ENCODE peak calls at places on chromosomes 5 and 9, in nine cellular contexts. C, A, I, E, U, N, Y, P and L are unnamed samples.

GRCh38 chr9:137050570-137050969 is 3.3 kb downstream of the ENTPD2 start:
- DNase-seq in C (no peak), A (no peak), I (no peak), E (no peak), U (no peak), N (no peak), Y (no peak), P (no peak), L (no peak)

GRCh38 chr5:137370511-137371071 is 128.5 kb downstream of the SPOCK1 start:
- DNase-seq in C (no peak), A (peak), I (peak), E (no peak), U (no peak), N (no peak), Y (no peak), P (no peak), L (no peak)

GRCh38 chr5:89156226-89156625 is 273.2 kb upstream of the MEF2C start:
- DNase-seq in C (no peak), A (no peak), I (no peak), E (no peak), U (no peak), N (no peak), Y (no peak), P (no peak), L (no peak)

GRCh38 chr5:143570989-143571388 is 167.5 kb upstream of the NR3C1 start:
- DNase-seq in C (no peak), A (no peak), I (no peak), E (no peak), U (no peak), N (no peak), Y (no peak), P (no peak), L (no peak)

GRCh38 chr5:14894748-14895147 is 23.2 kb upstream of the ANKH start:
- DNase-seq in C (no peak), A (no peak), I (no peak), E (no peak), U (no peak), N (no peak), Y (no peak), P (no peak), L (no peak)

GRCh38 chr5:135263022-135263668 is 135.9 kb downstream of the MACROH2A1 start:
- DNase-seq in C (no peak), A (no peak), I (no peak), E (no peak), U (no peak), N (no peak), Y (no peak), P (no peak), L (no peak)

GRCh38 chr5:90866333-90866732 is 307.7 kb downstream of the ADGRV1 start:
- DNase-seq in C (peak), A (peak), I (peak), E (peak), U (peak), N (no peak), Y (no peak), P (peak), L (no peak)

GRCh38 chr9:119961774-119962408 is 592.7 kb upstream of the BRINP1 start:
- DNase-seq in C (peak), A (peak), I (peak), E (peak), U (peak), N (no peak), Y (peak), P (peak), L (no peak)

GRCh38 chr9:128339761-128340690 is at the start of gene SLC27A4:
- DNase-seq in C (peak), A (peak), I (peak), E (peak), U (peak), N (peak), Y (peak), P (peak), L (peak)

GRCh38 chr9:15927131-15927530 is 374.3 kb downstream of the CCDC171 start:
- DNase-seq in C (no peak), A (peak), I (no peak), E (no peak), U (no peak), N (no peak), Y (no peak), P (no peak), L (peak)

DNA sequence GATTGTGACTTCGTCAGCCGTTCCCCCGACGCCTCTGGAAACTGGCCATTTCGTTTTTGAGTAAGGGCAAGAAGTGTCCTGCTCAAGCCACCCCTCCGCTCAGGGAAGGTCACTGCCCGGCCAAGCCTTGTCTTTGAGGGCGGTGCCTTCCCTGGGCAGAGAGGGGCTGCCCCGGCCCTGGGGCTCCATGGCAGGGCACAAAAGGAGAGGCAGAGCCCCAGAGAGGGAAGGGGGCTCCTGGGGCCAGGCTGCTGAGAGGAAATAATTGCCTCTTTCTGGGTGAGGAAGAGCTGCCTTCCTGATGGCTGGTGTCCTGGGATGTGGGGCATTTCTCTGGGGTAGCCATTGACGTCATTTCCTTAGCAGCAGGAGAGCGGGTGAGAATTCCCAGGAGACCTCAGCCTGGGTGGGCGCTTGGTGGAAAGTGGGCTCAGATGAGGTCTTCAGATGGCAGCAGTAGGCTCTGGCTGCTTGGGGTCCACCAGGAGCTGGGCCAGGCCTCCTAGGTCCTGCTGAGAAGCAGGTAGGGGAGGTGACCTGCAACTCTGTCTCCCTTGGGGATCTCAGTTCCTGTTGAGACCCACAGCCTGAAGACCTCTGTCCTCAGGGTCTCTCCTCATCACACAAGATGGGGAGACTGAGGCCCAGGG is 31.6 kb downstream of the FAM163B start:
- DNase-seq in C (no peak), A (no peak), I (no peak), E (no peak), U (no peak), N (no peak), Y (no peak), P (no peak), L (no peak)
- TF ChIP-seq CTCF in C (no peak), A (no peak), I (no peak), E (no peak), U (no peak), N (no peak), Y (no peak), P (no peak), L (no peak)

GRCh38 chr5:5705010-5705409 is 282.5 kb downstream of the ICE1 start:
- DNase-seq in C (no peak), A (no peak), I (peak), E (no peak), U (no peak), N (no peak), Y (no peak), P (no peak), L (no peak)

GRCh38 chr5:5702934-5703333 is 280.5 kb downstream of the ICE1 start:
- DNase-seq in C (no peak), A (no peak), I (no peak), E (no peak), U (no peak), N (no peak), Y (no peak), P (no peak), L (no peak)

GRCh38 chr5:5704352-5704751 is 281.9 kb downstream of the ICE1 start:
- DNase-seq in C (no peak), A (no peak), I (no peak), E (no peak), U (no peak), N (no peak), Y (no peak), P (no peak), L (no peak)

GRCh38 chr5:5699062-5699461 is 276.6 kb downstream of the ICE1 start:
- DNase-seq in C (no peak), A (no peak), I (no peak), E (no peak), U (no peak), N (no peak), Y (no peak), P (peak), L (no peak)

DNA sequence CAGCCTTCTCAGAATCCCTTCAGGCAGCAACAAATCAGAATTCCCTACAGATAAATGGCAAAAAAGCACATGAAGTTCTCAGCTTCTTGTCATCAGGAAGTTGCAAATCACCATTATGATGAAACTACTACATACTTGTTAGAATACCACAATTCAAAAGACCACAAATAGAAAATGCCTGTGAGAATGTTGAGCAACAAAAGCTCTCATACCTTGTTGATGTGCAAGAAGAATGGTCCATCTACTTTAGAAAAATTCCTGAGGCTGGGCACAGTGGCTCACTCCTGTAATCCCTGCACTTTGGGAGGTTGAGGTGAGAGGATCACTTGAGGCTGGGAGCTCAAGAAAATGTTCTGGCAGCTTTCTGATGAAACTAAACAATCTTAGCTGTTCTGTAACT is 278.1 kb downstream of the ICE1 start:
- DNase-seq in C (no peak), A (no peak), I (no peak), E (no peak), U (no peak), N (no peak), Y (no peak), P (no peak), L (no peak)
- TF ChIP-seq CTCF in C (no peak), A (no peak), I (no peak), E (no peak), U (no peak), N (no peak), Y (no peak), P (no peak), L (no peak)

DNA sequence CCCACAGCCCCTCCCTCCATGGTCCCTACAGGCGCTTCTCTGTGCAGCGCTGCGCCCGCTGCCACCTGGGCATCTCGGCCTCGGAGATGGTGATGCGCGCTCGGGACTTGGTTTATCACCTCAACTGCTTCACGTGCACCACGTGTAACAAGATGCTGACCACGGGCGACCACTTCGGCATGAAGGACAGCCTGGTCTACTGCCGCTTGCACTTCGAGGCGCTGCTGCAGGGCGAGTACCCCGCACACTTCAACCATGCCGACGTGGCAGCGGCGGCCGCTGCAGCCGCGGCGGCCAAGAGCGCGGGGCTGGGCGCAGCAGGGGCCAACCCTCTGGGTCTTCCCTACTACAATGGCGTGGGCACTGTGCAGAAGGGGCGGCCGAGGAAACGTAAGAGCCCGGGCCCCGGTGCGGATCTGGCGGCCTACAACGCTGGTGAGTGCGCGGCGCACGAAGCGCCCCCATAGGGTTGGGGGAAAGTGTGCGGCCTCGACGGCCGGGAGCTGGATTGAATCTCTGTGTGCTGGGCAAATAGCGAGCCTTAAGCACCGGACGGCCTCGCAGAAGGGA is 3.6 kb downstream of the LHX2 start:
- DNase-seq in C (no peak), A (no peak), I (no peak), E (no peak), U (no peak), N (no peak), Y (no peak), P (no peak), L (no peak)
- TF ChIP-seq CTCF in C (no peak), A (no peak), I (no peak), E (no peak), U (no peak), N (no peak), Y (no peak), P (no peak), L (no peak)

GRCh38 chr5:127293373-127293772 is 2.8 kb downstream of the MEGF10 start:
- DNase-seq in C (no peak), A (no peak), I (no peak), E (no peak), U (no peak), N (no peak), Y (no peak), P (no peak), L (no peak)

GRCh38 chr5:127288676-127289075 is 1.9 kb upstream of the MEGF10 start:
- DNase-seq in C (no peak), A (no peak), I (no peak), E (no peak), U (no peak), N (no peak), Y (no peak), P (no peak), L (no peak)

GRCh38 chr5:127292030-127292735 is 1.6 kb downstream of the MEGF10 start:
- DNase-seq in C (no peak), A (no peak), I (no peak), E (no peak), U (no peak), N (no peak), Y (no peak), P (no peak), L (no peak)

GRCh38 chr5:127290946-127291763 is 559 bp downstream of the MEGF10 start:
- DNase-seq in C (no peak), A (no peak), I (no peak), E (no peak), U (no peak), N (no peak), Y (no peak), P (no peak), L (no peak)

GRCh38 chr5:127290019-127290945 is at the start of gene MEGF10:
- DNase-seq in C (no peak), A (peak), I (peak), E (peak), U (peak), N (no peak), Y (peak), P (peak), L (peak)
- TF ChIP-seq CTCF in C (peak), A (peak), I (peak), E (peak), U (peak), N (peak), Y (peak), P (peak), L (peak)

DNA sequence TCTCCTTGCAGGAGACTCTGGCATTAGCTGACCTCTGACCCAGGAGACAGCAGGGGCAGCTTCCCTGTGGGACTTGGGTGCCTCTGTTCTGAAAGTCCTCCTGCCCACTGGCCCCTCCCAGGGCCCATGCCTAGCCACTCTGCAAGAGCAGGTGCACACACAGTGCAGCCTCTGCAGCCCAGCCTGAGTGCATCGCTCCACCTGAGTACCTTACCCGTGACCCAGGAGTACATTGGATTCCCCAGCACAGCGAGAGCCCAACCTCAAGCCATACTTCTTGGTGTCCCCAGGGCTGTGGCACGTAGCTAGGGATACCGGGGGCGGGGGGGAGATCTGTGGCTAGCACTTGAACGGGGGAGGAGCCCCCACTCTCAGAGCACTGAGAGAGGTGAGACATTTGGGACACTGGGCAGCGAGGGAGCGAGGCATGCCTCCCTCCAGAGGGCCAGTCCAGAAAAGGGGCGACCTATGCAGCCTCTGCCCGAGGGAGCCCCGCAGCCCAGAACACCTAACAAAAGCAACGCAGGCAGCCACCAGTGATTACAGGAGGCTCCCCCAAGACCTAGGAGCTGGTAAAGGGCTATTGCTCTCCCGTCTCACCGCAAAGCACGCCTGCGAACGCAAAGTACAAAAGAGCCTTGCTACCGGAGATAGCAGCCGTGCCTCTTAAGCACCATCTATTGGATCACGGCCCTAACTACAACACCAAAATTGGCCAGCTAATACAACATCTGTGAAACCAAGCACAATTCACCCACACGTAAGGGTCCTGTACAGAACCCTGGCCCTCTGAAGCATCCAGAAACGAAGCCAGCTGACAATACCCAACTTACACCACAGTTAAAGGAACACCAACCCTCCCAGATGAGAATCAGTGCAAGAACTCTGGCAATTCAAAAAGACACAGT is 826 bp upstream of the PRDM9 start:
- DNase-seq in C (no peak), A (peak), I (peak), E (no peak), U (no peak), N (no peak), Y (no peak), P (peak), L (no peak)
- TF ChIP-seq CTCF in C (no peak), A (no peak), I (peak), E (no peak), U (no peak), N (no peak), Y (no peak), P (peak), L (no peak)

DNA sequence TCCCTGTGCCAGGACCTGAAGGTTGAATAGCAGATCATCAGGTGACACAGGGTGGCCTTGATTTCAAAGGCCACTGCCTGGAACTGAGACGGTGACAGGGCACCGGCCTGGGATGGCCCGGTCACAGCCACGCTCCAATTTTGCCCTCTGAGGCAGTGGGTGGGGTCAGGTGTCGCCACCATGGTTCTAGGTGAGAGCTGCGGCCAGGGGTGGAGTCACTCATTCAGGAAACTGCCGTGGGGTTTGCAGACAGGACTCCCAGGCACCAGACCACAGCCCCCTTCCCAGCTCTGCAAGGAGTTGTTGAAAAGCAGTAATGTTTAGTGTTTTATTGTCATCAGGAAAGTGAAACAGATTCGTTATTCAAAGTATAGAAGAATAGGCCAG is 17.3 kb upstream of the RNU6ATAC start:
- DNase-seq in C (peak), A (no peak), I (no peak), E (peak), U (no peak), N (no peak), Y (peak), P (no peak), L (no peak)
- TF ChIP-seq CTCF in C (no peak), A (no peak), I (no peak), E (no peak), U (no peak), N (no peak), Y (no peak), P (no peak), L (no peak)

GRCh38 chr5:60675286-60675685 is 24.7 kb downstream of the DEPDC1B start:
- DNase-seq in C (no peak), A (no peak), I (no peak), E (no peak), U (no peak), N (no peak), Y (no peak), P (no peak), L (no peak)
- TF ChIP-seq CTCF in C (no peak), A (no peak), I (no peak), E (no peak), U (no peak), N (no peak), Y (no peak), P (no peak), L (no peak)

GRCh38 chr5:114018178-114018577 is 343.7 kb upstream of the KCNN2 start:
- DNase-seq in C (no peak), A (no peak), I (no peak), E (no peak), U (no peak), N (no peak), Y (no peak), P (no peak), L (no peak)
- TF ChIP-seq CTCF in C (peak), A (no peak), I (no peak), E (no peak), U (no peak), N (no peak), Y (peak), P (peak), L (no peak)